ENCODE peak calls at places on chromosomes 2 and 18, in ten cellular contexts. P is HT1080; U is non-pigmented ciliary epithelial cell; R is activated CD4-positive, alpha-beta memory T cell treated with anti-CD3 and anti-CD28 coated beads, Interleukin-2, amount 10 ng/mL, durations not matched to agents 7 days and 5 days; F is stimulated activated naive CD8-positive, alpha-beta T cell treated with anti-CD3 and anti-CD28 coated beads, Interleukin-15, amount 100 ng/mL, for 72 hours; K is sciatic nerve; O is CD4-positive, CD25-positive, alpha-beta regulatory T cell; C is activated T-cell treated with anti-CD3 and anti-CD28 coated beads, Interleukin-2, amount 50 U/mL, for 4 hours; N is Caki2; G is CD8-positive, alpha-beta memory T cell. J is an unnamed sample.

GRCh38 chr2:9819551-9819950 is 23.7 kb upstream of the TAF1B start:
- DNase-seq in C (no peak), R (no peak), F (no peak), P (no peak), U (no peak), G (no peak), K (no peak), O (no peak), N (no peak), J (no peak)

GRCh38 chr2:37711831-37712230 is 40.4 kb upstream of the CDC42EP3 start:
- DNase-seq in C (no peak), O (no peak), K (no peak), F (no peak), N (peak; percentile 12), U (no peak), R (no peak), P (no peak), G (no peak), J (no peak)

GRCh38 chr2:53018830-53019425 is 748.7 kb upstream of the CHAC2 start:
- DNase-seq in P (peak; percentile 33), K (no peak), N (peak; percentile 7), F (no peak), O (no peak), G (no peak), U (no peak), R (no peak), C (no peak), J (peak; percentile 13)

GRCh38 chr2:148965596-148966431 is 72.7 kb upstream of the LYPD6B start:
- DNase-seq in C (no peak), P (no peak), R (no peak), U (no peak), F (no peak), N (no peak), G (no peak), O (no peak), K (no peak), J (no peak)

GRCh38 chr18:45879681-45880655 is 54.5 kb downstream of the SIGLEC15 start:
- DNase-seq in U (no peak), K (peak; percentile 78), G (peak; percentile 57), R (peak; percentile 70), P (peak; percentile 79), O (peak; percentile 49), N (peak; percentile 36), F (peak; percentile 69), C (peak; percentile 73), J (peak; percentile 85)

GRCh38 chr2:100270381-100271146 is 51.7 kb downstream of the LONRF2 start:
- DNase-seq in P (no peak), C (no peak), U (no peak), R (no peak), O (no peak), F (no peak), N (no peak), G (no peak), K (peak; percentile 5), J (no peak)

GRCh38 chr2:25251032-25251460 is 82.7 kb upstream of the POMC start:
- DNase-seq in F (no peak), R (no peak), G (peak; percentile 39), C (peak; percentile 19), U (no peak), N (no peak), O (no peak), P (no peak), K (no peak), J (peak; percentile 39)

GRCh38 chr2:10911291-10912075 is at the start of gene KCNF1:
- DNase-seq in G (no peak), C (no peak), R (no peak), F (no peak), K (peak; percentile 53), P (peak; percentile 58), U (no peak), O (no peak), N (peak; percentile 63), J (peak; percentile 70)

GRCh38 chr2:207055254-207055653 is 110.5 kb downstream of the KLF7 start:
- DNase-seq in C (no peak), N (no peak), O (no peak), K (no peak), P (no peak), G (no peak), F (no peak), U (no peak), R (no peak), J (no peak)

GRCh38 chr2:224221455-224221913 is 180.4 kb downstream of the FAM124B start:
- DNase-seq in K (no peak), P (peak; percentile 98), F (no peak), C (no peak), N (peak; percentile 95), O (no peak), U (peak; percentile 77), R (no peak), G (no peak), J (peak; percentile 37)